ENCODE peak calls at places on chromosomes 5 and 9, in nine cellular contexts. X is AG09309, S is epithelial cell of proximal tubule, Q is stomach, W is fibroblast of pulmonary artery, I is MM.1S, D is osteocyte, E is AG04450, Y is left lung. V is an unnamed sample.

GRCh38 chr9:4016789-4017188 is 283.1 kb downstream of the GLIS3 start:
- DNase-seq in Q (no peak), W (no peak), X (no peak), E (no peak), Y (no peak), S (no peak), I (no peak), D (no peak), V (no peak)

GRCh38 chr5:39675676-39676075 is 250.9 kb upstream of the DAB2 start:
- DNase-seq in D (no peak), X (no peak), I (no peak), W (peak; percentile 11), Q (no peak), E (no peak), Y (no peak), S (no peak), V (no peak)

GRCh38 chr9:73243078-73243477 is 91.4 kb downstream of the ANXA1 start:
- DNase-seq in D (no peak), E (no peak), Y (no peak), W (no peak), S (no peak), Q (no peak), X (no peak), I (no peak), V (no peak)

GRCh38 chr5:134100283-134101011 is 14.0 kb upstream of the TCF7 start:
- DNase-seq in S (no peak), I (peak; percentile 94), Q (peak; percentile 37), D (no peak), W (peak; percentile 73), X (no peak), Y (no peak), E (no peak), V (peak; percentile 41)

GRCh38 chr5:143826909-143827514 is 15.1 kb downstream of the HMHB1 start:
- DNase-seq in S (no peak), W (no peak), Q (no peak), Y (no peak), D (no peak), X (no peak), I (peak; percentile 92), E (no peak), V (no peak)

GRCh38 chr9:95880011-95880690 is 4.7 kb downstream of the ERCC6L2 start:
- DNase-seq in I (no peak), Y (no peak), D (no peak), Q (no peak), X (no peak), S (no peak), W (peak; percentile 74), E (peak; percentile 83), V (peak; percentile 71)

GRCh38 chr5:8843766-8844165 is 702.1 kb downstream of the SEMA5A start:
- DNase-seq in D (no peak), Y (peak; percentile 40), X (peak; percentile 28), I (no peak), W (peak; percentile 77), E (no peak), S (no peak), Q (no peak), V (peak; percentile 81)

GRCh38 chr5:105817906-105818305 is 1852.8 kb downstream of the EFNA5 start:
- DNase-seq in E (no peak), S (no peak), W (no peak), X (no peak), Q (no peak), D (no peak), Y (no peak), I (no peak), V (no peak)

GRCh38 chr5:116576043-116576713 is 1.6 kb upstream of the SEMA6A start:
- DNase-seq in Q (peak; percentile 55), I (peak; percentile 73), E (no peak), W (peak; percentile 70), S (no peak), D (peak; percentile 88), X (peak; percentile 2), Y (peak; percentile 41), V (no peak)

GRCh38 chr5:129460951-129461815 is 1.1 kb downstream of the ADAMTS19 start:
- DNase-seq in S (no peak), Q (peak; percentile 51), D (no peak), Y (no peak), I (peak; percentile 56), E (no peak), W (peak; percentile 38), X (no peak), V (no peak)

GRCh38 chr5:34022131-34022705 is 14.4 kb upstream of the AMACR start:
- DNase-seq in S (no peak), W (peak; percentile 34), Y (no peak), X (no peak), Q (no peak), I (peak; percentile 44), E (no peak), D (no peak), V (peak; percentile 60)

GRCh38 chr5:145856285-145856818 is 16.5 kb downstream of the GRXCR2 start:
- DNase-seq in Y (peak; percentile 42), W (peak; percentile 68), E (peak; percentile 27), S (no peak), D (no peak), Q (peak; percentile 30), X (no peak), I (no peak), V (peak; percentile 32)

GRCh38 chr9:119961774-119962408 is 592.7 kb upstream of the BRINP1 start:
- DNase-seq in I (no peak), D (no peak), X (no peak), W (peak; percentile 40), S (no peak), E (no peak), Q (peak; percentile 63), Y (no peak), V (peak; percentile 31)

GRCh38 chr5:109690456-109691247 is 925 bp downstream of the MAN2A1 start:
- DNase-seq in W (peak; percentile 88), D (peak; percentile 85), Y (peak; percentile 85), S (no peak), I (peak; percentile 79), E (peak; percentile 52), Q (peak; percentile 69), X (peak; percentile 59), V (peak; percentile 75)

GRCh38 chr5:4579679-4580078 is 560.5 kb upstream of the ADAMTS16 start:
- DNase-seq in Y (no peak), D (no peak), X (no peak), W (no peak), Q (no peak), E (no peak), S (no peak), I (no peak), V (no peak)

GRCh38 chr5:134406390-134406789 is 5.3 kb downstream of the CDKN2AIPNL start:
- DNase-seq in S (no peak), I (no peak), D (no peak), Y (no peak), X (no peak), Q (no peak), W (no peak), E (no peak), V (peak; percentile 44)

GRCh38 chr5:21862986-21863385 is 990.2 kb downstream of the CDH12 start:
- DNase-seq in S (no peak), W (no peak), D (no peak), I (no peak), Y (no peak), E (no peak), X (no peak), Q (no peak), V (no peak)

GRCh38 chr9:36389590-36389989 is 10.5 kb downstream of the RNF38 start:
- DNase-seq in D (no peak), E (no peak), Y (no peak), I (no peak), W (no peak), S (no peak), X (no peak), Q (no peak), V (no peak)

GRCh38 chr5:124736814-124737186 is 9.6 kb downstream of the ZNF608 start:
- DNase-seq in E (no peak), I (no peak), Q (no peak), D (no peak), W (no peak), Y (no peak), X (no peak), S (no peak), V (no peak)

GRCh38 chr5:54217826-54218503 is 92.4 kb downstream of the ARL15 start:
- DNase-seq in I (peak; percentile 49), S (no peak), X (peak; percentile 57), W (peak; percentile 90), D (no peak), Y (no peak), E (peak; percentile 60), Q (peak; percentile 27), V (peak; percentile 75)
- TF ChIP-seq CTCF in I (peak; percentile 73), S (peak; percentile 82), X (peak; percentile 76), W (peak; percentile 84), D (peak; percentile 88), Y (peak; percentile 79), E (peak; percentile 91), Q (peak; percentile 81), V (peak; percentile 90)

GRCh38 chr5:61139931-61140330 is 22.3 kb downstream of the SMIM15 start:
- DNase-seq in E (no peak), Q (no peak), X (no peak), D (no peak), W (no peak), S (no peak), Y (no peak), I (no peak), V (no peak)

GRCh38 chr5:61139094-61139873 is 23.0 kb downstream of the SMIM15 start:
- DNase-seq in I (no peak), Q (no peak), X (no peak), D (no peak), S (no peak), Y (no peak), W (peak; percentile 15), E (no peak), V (no peak)
- TF ChIP-seq CTCF in I (peak; percentile 26), Q (no peak), X (peak; percentile 54), D (peak; percentile 25), S (peak; percentile 50), Y (no peak), W (peak; percentile 46), E (peak; percentile 36), V (peak; percentile 64)

GRCh38 chr9:77764894-77765780 is 117.0 kb upstream of the GNA14 start:
- DNase-seq in X (peak; percentile 39), W (peak; percentile 86), S (peak; percentile 25), Q (no peak), D (no peak), E (peak; percentile 50), I (no peak), Y (no peak), V (peak; percentile 53)
- TF ChIP-seq CTCF in X (peak; percentile 67), W (peak; percentile 74), S (peak; percentile 72), Q (no peak), D (peak; percentile 69), E (peak; percentile 73), I (peak; percentile 51), Y (peak; percentile 56), V (peak; percentile 87)

GRCh38 chr5:90264930-90265857 is 144.4 kb downstream of the CETN3 start:
- DNase-seq in D (peak; percentile 85), E (peak; percentile 33), X (peak; percentile 35), Y (peak; percentile 38), Q (peak; percentile 44), S (peak; percentile 3), I (peak; percentile 72), W (peak; percentile 82), V (peak; percentile 57)
- TF ChIP-seq CTCF in D (peak; percentile 98), E (peak; percentile 99), X (peak; percentile 95), Y (peak; percentile 88), Q (peak; percentile 52), S (peak; percentile 99), I (peak; percentile 96), W (peak; percentile 99), V (peak; percentile 96)

GRCh38 chr5:97844797-97845196 is 661.8 kb upstream of the RIOK2 start:
- DNase-seq in Q (no peak), D (no peak), I (no peak), Y (no peak), X (no peak), S (no peak), W (no peak), E (no peak), V (no peak)
- TF ChIP-seq CTCF in Q (no peak), D (no peak), I (no peak), Y (no peak), X (no peak), S (no peak), W (no peak), E (no peak), V (no peak)